ENCODE peak calls at places on chromosome 17, in four cellular contexts. One of them, this sample, is unnamed.

GRCh38 chr17:9238340-9239259 is 217.3 kb downstream of the NTN1 start:
- DNase-seq in WTC11: no peak
- DNase-seq in HepG2: no peak
- DNase-seq in K562: no peak
- DNase-seq in this sample: no peak

GRCh38 chr17:8712698-8713097 is 31.9 kb downstream of the CCDC42 start:
- DNase-seq in WTC11: no peak
- DNase-seq in K562: no peak
- DNase-seq in HepG2: no peak
- DNase-seq in this sample: no peak

GRCh38 chr17:64028874-64029464 is 8.5 kb upstream of the ICAM2 start:
- DNase-seq in HepG2: peak
- DNase-seq in WTC11: peak
- DNase-seq in K562: peak
- DNase-seq in this sample: no peak

GRCh38 chr17:2892305-2892971 is 96.2 kb downstream of the RAP1GAP2 start:
- DNase-seq in K562: no peak
- DNase-seq in HepG2: peak
- DNase-seq in WTC11: no peak
- DNase-seq in this sample: no peak

GRCh38 chr17:72358465-72358864 is 237.6 kb downstream of the SOX9 start:
- DNase-seq in WTC11: no peak
- DNase-seq in HepG2: no peak
- DNase-seq in K562: no peak
- DNase-seq in this sample: no peak

GRCh38 chr17:30969989-30970680 is 704 bp upstream of the RNF135 start:
- DNase-seq in K562: no peak
- DNase-seq in WTC11: peak
- DNase-seq in HepG2: no peak
- DNase-seq in this sample: no peak

GRCh38 chr17:19384723-19385391 is 2.1 kb downstream of the MFAP4 start:
- DNase-seq in HepG2: no peak
- DNase-seq in WTC11: no peak
- DNase-seq in K562: peak
- DNase-seq in this sample: no peak

GRCh38 chr17:8914554-8914953 is 47.1 kb upstream of the PIK3R6 start:
- DNase-seq in K562: no peak
- DNase-seq in WTC11: no peak
- DNase-seq in HepG2: no peak
- DNase-seq in this sample: no peak

GRCh38 chr17:27336217-27336616 is 42.3 kb downstream of the WSB1 start:
- DNase-seq in WTC11: no peak
- DNase-seq in HepG2: no peak
- DNase-seq in K562: no peak
- DNase-seq in this sample: no peak

GRCh38 chr17:42653179-42654124 is 5.6 kb upstream of the TUBG2 start:
- DNase-seq in HepG2: no peak
- DNase-seq in WTC11: peak
- DNase-seq in K562: peak
- DNase-seq in this sample: no peak

GRCh38 chr17:38702900-38703741 is 2.0 kb upstream of the MLLT6 start:
- DNase-seq in WTC11: no peak
- DNase-seq in K562: no peak
- DNase-seq in HepG2: no peak
- DNase-seq in this sample: no peak

GRCh38 chr17:21524211-21524591 is 148.0 kb downstream of the KCNJ12 start:
- DNase-seq in K562: no peak
- DNase-seq in WTC11: no peak
- DNase-seq in HepG2: no peak
- DNase-seq in this sample: no peak

GRCh38 chr17:65259281-65259680 is 122.1 kb downstream of the RGS9 start:
- DNase-seq in HepG2: no peak
- DNase-seq in WTC11: no peak
- DNase-seq in K562: no peak
- DNase-seq in this sample: no peak

GRCh38 chr17:59634632-59635561 is 15.2 kb downstream of the CLTC start:
- DNase-seq in WTC11: no peak
- DNase-seq in HepG2: no peak
- DNase-seq in K562: no peak
- DNase-seq in this sample: no peak

GRCh38 chr17:45372325-45372869 is 55.6 kb upstream of the MAP3K14 start:
- DNase-seq in WTC11: peak
- DNase-seq in K562: no peak
- DNase-seq in HepG2: no peak
- DNase-seq in this sample: no peak

GRCh38 chr17:70070297-70071027 is 4.6 kb upstream of the KCNJ16 start:
- DNase-seq in WTC11: no peak
- DNase-seq in K562: no peak
- DNase-seq in HepG2: no peak
- DNase-seq in this sample: no peak

GRCh38 chr17:14971054-14971453 is 294.1 kb downstream of the PMP22 start:
- DNase-seq in HepG2: no peak
- DNase-seq in K562: no peak
- DNase-seq in WTC11: no peak
- DNase-seq in this sample: no peak

GRCh38 chr17:58330544-58330996 is 2.0 kb upstream of the TSPOAP1 start:
- DNase-seq in HepG2: no peak
- DNase-seq in WTC11: no peak
- DNase-seq in K562: no peak
- DNase-seq in this sample: no peak

GRCh38 chr17:70905796-70906195 is 736.5 kb downstream of the KCNJ2 start:
- DNase-seq in HepG2: no peak
- DNase-seq in WTC11: no peak
- DNase-seq in K562: no peak
- DNase-seq in this sample: no peak

GRCh38 chr17:79944821-79945391 is 90.8 kb downstream of the TBC1D16 start:
- DNase-seq in HepG2: no peak
- DNase-seq in K562: no peak
- DNase-seq in WTC11: peak
- DNase-seq in this sample: no peak

GRCh38 chr17:65163990-65164495 is 26.9 kb downstream of the RGS9 start:
- DNase-seq in HepG2: peak
- DNase-seq in K562: peak
- DNase-seq in WTC11: no peak
- DNase-seq in this sample: no peak

GRCh38 chr17:28717578-28718316 is at the start of gene RAB34:
- DNase-seq in WTC11: peak
- DNase-seq in HepG2: no peak
- DNase-seq in K562: no peak
- DNase-seq in this sample: no peak

GRCh38 chr17:47203984-47204721 is 5.0 kb upstream of the MYL4 start:
- DNase-seq in K562: no peak
- DNase-seq in HepG2: no peak
- DNase-seq in WTC11: no peak
- DNase-seq in this sample: no peak

GRCh38 chr17:46733837-46734516 is 84.5 kb downstream of the WNT3 start:
- DNase-seq in HepG2: no peak
- DNase-seq in WTC11: no peak
- DNase-seq in K562: no peak
- DNase-seq in this sample: no peak

DNA sequence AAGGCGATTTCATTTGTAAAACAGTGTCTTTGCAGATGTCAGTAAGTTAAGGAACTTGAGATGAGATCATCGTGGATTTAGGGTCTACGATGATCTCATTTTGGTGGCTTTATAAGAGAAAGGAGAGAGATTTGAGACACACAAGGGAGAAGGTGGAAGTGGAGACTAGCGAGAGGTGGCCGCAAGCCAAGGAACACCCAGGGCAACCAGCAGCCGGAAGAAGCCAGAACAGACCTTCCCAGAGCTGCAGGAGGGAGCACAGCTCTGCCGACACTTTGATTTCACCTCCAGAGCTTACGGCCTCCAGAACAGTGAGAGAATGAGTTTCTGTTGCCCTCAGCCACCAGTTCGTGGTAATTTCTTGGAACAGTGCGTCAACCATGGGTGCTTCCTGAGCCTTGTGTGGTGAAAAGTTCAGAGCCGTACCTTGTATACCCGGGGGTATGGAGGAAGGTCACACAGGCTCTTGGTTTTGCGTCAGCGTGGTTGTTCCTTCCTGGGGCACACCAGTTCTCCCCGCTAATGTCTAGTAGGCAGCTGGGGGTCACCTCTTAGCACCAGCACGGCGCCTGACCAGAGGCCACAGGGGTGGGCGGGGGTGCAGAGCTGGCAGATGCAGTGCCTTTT is 12.9 kb upstream of the SEC14L1 start:
- DNase-seq in K562: no peak
- DNase-seq in HepG2: no peak
- DNase-seq in WTC11: no peak
- DNase-seq in this sample: no peak
- TF ChIP-seq NR2C2 in K562: no peak
- TF ChIP-seq NR2C2 in HepG2: no peak
- TF ChIP-seq NR2C2 in WTC11: no peak
- TF ChIP-seq NR2C2 in this sample: no peak

GRCh38 chr17:50205931-50206505 is 4.6 kb upstream of the COL1A1 start:
- DNase-seq in K562: no peak
- DNase-seq in WTC11: no peak
- DNase-seq in HepG2: no peak
- DNase-seq in this sample: no peak

GRCh38 chr17:50207318-50207717 is 5.9 kb upstream of the COL1A1 start:
- DNase-seq in HepG2: no peak
- DNase-seq in K562: no peak
- DNase-seq in WTC11: peak
- DNase-seq in this sample: no peak

GRCh38 chr17:50205111-50205821 is 3.8 kb upstream of the COL1A1 start:
- DNase-seq in HepG2: no peak
- DNase-seq in WTC11: peak
- DNase-seq in K562: peak
- DNase-seq in this sample: no peak

GRCh38 chr17:50207792-50208567 is 6.5 kb upstream of the COL1A1 start:
- DNase-seq in HepG2: no peak
- DNase-seq in K562: no peak
- DNase-seq in WTC11: peak
- DNase-seq in this sample: no peak

GRCh38 chr17:50206604-50207293 is 5.3 kb upstream of the COL1A1 start:
- DNase-seq in WTC11: peak
- DNase-seq in HepG2: no peak
- DNase-seq in K562: peak
- DNase-seq in this sample: no peak
- TF ChIP-seq NR2C2 in WTC11: no peak
- TF ChIP-seq NR2C2 in HepG2: no peak
- TF ChIP-seq NR2C2 in K562: no peak
- TF ChIP-seq NR2C2 in this sample: no peak

GRCh38 chr17:17823433-17824118 is 13.2 kb downstream of the SREBF1 start:
- DNase-seq in HepG2: peak
- DNase-seq in K562: peak
- DNase-seq in WTC11: peak
- DNase-seq in this sample: no peak
- TF ChIP-seq NR2C2 in HepG2: peak
- TF ChIP-seq NR2C2 in K562: no peak
- TF ChIP-seq NR2C2 in WTC11: no peak
- TF ChIP-seq NR2C2 in this sample: no peak

GRCh38 chr17:37327341-37328090 is 48.3 kb upstream of the C17orf78 start:
- DNase-seq in K562: no peak
- DNase-seq in WTC11: no peak
- DNase-seq in HepG2: no peak
- DNase-seq in this sample: no peak
- TF ChIP-seq NR2C2 in K562: no peak
- TF ChIP-seq NR2C2 in WTC11: no peak
- TF ChIP-seq NR2C2 in HepG2: no peak
- TF ChIP-seq NR2C2 in this sample: no peak

GRCh38 chr17:67737145-67737544 is 19.4 kb downstream of the NOL11 start:
- DNase-seq in K562: no peak
- DNase-seq in HepG2: no peak
- DNase-seq in WTC11: no peak
- DNase-seq in this sample: no peak
- TF ChIP-seq NR2C2 in K562: no peak
- TF ChIP-seq NR2C2 in HepG2: no peak
- TF ChIP-seq NR2C2 in WTC11: no peak
- TF ChIP-seq NR2C2 in this sample: no peak

This sample was measured in GM12878.